ENCODE peak calls at places on chromosomes 12 and 14, in seven cellular contexts. I is epithelial cell of prostate; J is hippocampal formation; T is central memory CD8-positive, alpha-beta T cell; E is tibial artery; R is keratinocyte; K is osteocyte. Y is an unnamed sample.
A peak's percentile ranks its signal among the peaks of the same experiment; 100 is the strongest.

GRCh38 chr14:94581127-94581999 is at the start of gene SERPINA5:
- DNase-seq in T (no peak), E (no peak), K (no peak), R (no peak), J (no peak), I (no peak), Y (peak; percentile 73)

GRCh38 chr12:32270818-32271710 is 128.3 kb upstream of the FGD4 start:
- DNase-seq in K (no peak), T (no peak), J (peak; percentile 24), E (no peak), I (no peak), R (no peak), Y (no peak)

GRCh38 chr14:94322648-94323570 is at the start of gene SERPINA6:
- DNase-seq in R (no peak), K (peak; percentile 70), E (no peak), J (no peak), T (no peak), I (no peak), Y (no peak)

GRCh38 chr12:3820122-3820521 is 53.1 kb downstream of the PARP11 start:
- DNase-seq in R (no peak), E (no peak), K (no peak), T (no peak), J (no peak), I (no peak), Y (peak; percentile 20)

GRCh38 chr12:89919241-89919906 is 210.7 kb upstream of the ATP2B1 start:
- DNase-seq in J (no peak), E (no peak), R (no peak), K (no peak), I (peak; percentile 16), T (no peak), Y (no peak)

GRCh38 chr14:83300454-83301064 is 1766.9 kb upstream of the SEL1L start:
- DNase-seq in J (no peak), K (no peak), E (no peak), I (no peak), T (no peak), R (no peak), Y (peak; percentile 52)

GRCh38 chr14:72583316-72584272 is 310.3 kb downstream of the DPF3 start:
- DNase-seq in T (no peak), R (no peak), J (no peak), E (no peak), K (no peak), I (no peak), Y (no peak)

GRCh38 chr14:28294834-28295440 is 471.6 kb upstream of the FOXG1 start:
- DNase-seq in R (no peak), E (no peak), J (no peak), T (no peak), I (no peak), K (no peak), Y (peak; percentile 75)

GRCh38 chr12:81888341-81888740 is 129.2 kb upstream of the PPFIA2 start:
- DNase-seq in K (no peak), J (no peak), R (no peak), E (no peak), I (no peak), T (no peak), Y (no peak)

GRCh38 chr12:121356657-121357056 is 4.4 kb upstream of the ANAPC5 start:
- DNase-seq in I (no peak), R (no peak), J (no peak), K (no peak), T (no peak), E (no peak), Y (no peak)

GRCh38 chr14:73759183-73759713 is 45.1 kb upstream of the PNMA1 start:
- DNase-seq in T (no peak), K (no peak), E (peak; percentile 88), R (no peak), J (peak; percentile 46), I (no peak), Y (peak; percentile 38)

GRCh38 chr12:96078281-96078761 is 42.9 kb upstream of the LTA4H start:
- DNase-seq in E (peak; percentile 66), I (no peak), R (no peak), T (no peak), K (no peak), J (no peak), Y (no peak)

GRCh38 chr14:34610101-34610500 is 19.8 kb downstream of the SNX6 start:
- DNase-seq in E (no peak), R (no peak), T (no peak), I (no peak), K (no peak), J (no peak), Y (no peak)

GRCh38 chr12:116133149-116133548 is 144.3 kb downstream of the MED13L start:
- DNase-seq in I (no peak), E (no peak), J (no peak), K (no peak), R (no peak), T (no peak), Y (peak; percentile 78)

GRCh38 chr12:23356440-23356839 is 593.0 kb downstream of the SOX5 start:
- DNase-seq in T (no peak), J (no peak), E (no peak), I (no peak), R (no peak), K (no peak), Y (no peak)

GRCh38 chr14:31962920-31963319 is 114.2 kb upstream of the ARHGAP5 start:
- DNase-seq in J (peak; percentile 23), R (no peak), I (no peak), T (no peak), K (no peak), E (no peak), Y (no peak)

GRCh38 chr12:28253175-28253641 is 63.0 kb downstream of the CCDC91 start:
- DNase-seq in E (no peak), J (no peak), I (no peak), R (no peak), K (no peak), T (peak; percentile 13), Y (no peak)

GRCh38 chr14:95683793-95684192 is 2.4 kb upstream of the TCL1B start:
- DNase-seq in J (no peak), K (no peak), R (no peak), T (no peak), I (no peak), E (no peak), Y (peak; percentile 20)

GRCh38 chr14:72852194-72852593 is 41.7 kb downstream of the DPF3 start:
- DNase-seq in K (no peak), T (no peak), I (no peak), R (no peak), J (no peak), E (no peak), Y (no peak)

GRCh38 chr12:32024884-32025599 is 65.8 kb downstream of the RESF1 start:
- DNase-seq in T (no peak), J (no peak), R (no peak), I (no peak), E (no peak), K (no peak), Y (no peak)

GRCh38 chr12:12022306-12022931 is 48.3 kb upstream of the BCL2L14 start:
- DNase-seq in J (no peak), K (peak; percentile 60), E (no peak), T (no peak), R (no peak), I (no peak), Y (no peak)

GRCh38 chr14:106129274-106129673 is 602.9 kb downstream of the TMEM121 start:
- DNase-seq in I (no peak), J (no peak), K (no peak), T (no peak), R (no peak), E (no peak), Y (no peak)

GRCh38 chr12:116880817-116881324 is 370 bp downstream of the HRK start:
- DNase-seq in I (no peak), R (no peak), K (no peak), J (no peak), E (no peak), T (no peak), Y (peak; percentile 54)

GRCh38 chr12:106223485-106224391 is 24.1 kb downstream of the CKAP4 start:
- DNase-seq in T (peak; percentile 67), I (no peak), K (peak; percentile 89), R (no peak), J (peak; percentile 66), E (peak; percentile 82), Y (peak; percentile 69)

GRCh38 chr14:103529383-103530365 is 678 bp downstream of the TRMT61A start:
- DNase-seq in I (no peak), K (no peak), E (peak; percentile 71), R (no peak), J (no peak), T (peak; percentile 29), Y (no peak)

GRCh38 chr12:56951582-56952339 is 5.6 kb downstream of the RDH16 start:
- DNase-seq in J (no peak), T (no peak), E (no peak), I (no peak), K (peak; percentile 73), R (no peak), Y (no peak)

GRCh38 chr12:95277139-95277538 is 59.5 kb downstream of the VEZT start:
- DNase-seq in T (no peak), I (no peak), K (no peak), R (no peak), J (no peak), E (no peak), Y (peak; percentile 49)

GRCh38 chr12:53061404-53062010 is 11.6 kb downstream of the TNS2 start:
- DNase-seq in K (no peak), E (peak; percentile 72), R (no peak), I (no peak), J (no peak), T (no peak), Y (peak; percentile 69)

GRCh38 chr12:1583421-1584078 is 10.8 kb downstream of the FBXL14 start:
- DNase-seq in T (no peak), I (no peak), K (no peak), E (peak; percentile 80), J (peak; percentile 53), R (peak; percentile 40), Y (peak; percentile 84)

GRCh38 chr12:58966939-58967338 is 46.6 kb upstream of the LRIG3 start:
- DNase-seq in I (no peak), R (no peak), T (no peak), E (no peak), J (no peak), K (no peak), Y (peak; percentile 5)

GRCh38 chr12:113273053-113273725 is 51.9 kb downstream of the TPCN1 start:
- DNase-seq in T (no peak), R (no peak), I (no peak), K (no peak), E (no peak), J (no peak), Y (no peak)

GRCh38 chr12:11089246-11089645 is 2.9 kb downstream of the TAS2R43 start:
- DNase-seq in I (no peak), R (no peak), T (no peak), K (no peak), J (no peak), E (no peak), Y (no peak)

GRCh38 chr14:60651936-60652673 is 2.8 kb upstream of the SIX1 start:
- DNase-seq in J (no peak), T (no peak), R (no peak), I (no peak), K (no peak), E (no peak), Y (no peak)

Y was measured in MCF 10A.